ENCODE peak calls at places on chromosomes 11 and 22, in ten cellular contexts. I, A, N, H, B, V, Y, Z, M and C are unnamed samples.

GRCh38 chr11:84780689-84781293 is 846.4 kb downstream of the DLG2 start:
- DNase-seq in Z (no peak), B (no peak), M (peak), N (no peak), I (no peak), H (no peak), Y (peak), V (no peak), A (peak), C (no peak)

GRCh38 chr22:19224985-19225384 is 46.4 kb upstream of the SLC25A1 start:
- DNase-seq in N (no peak), Y (no peak), A (no peak), B (no peak), H (no peak), V (no peak), I (no peak), Z (no peak), M (no peak), C (no peak)

GRCh38 chr11:44634401-44635281 is 69.2 kb downstream of the CD82 start:
- DNase-seq in V (peak), B (peak), Z (no peak), Y (no peak), H (peak), M (no peak), I (peak), N (peak), A (peak), C (peak)

GRCh38 chr11:47577460-47578041 is 1.2 kb downstream of the KBTBD4 start:
- DNase-seq in H (no peak), Y (no peak), M (no peak), V (no peak), A (no peak), B (no peak), I (no peak), N (no peak), Z (no peak), C (no peak)

GRCh38 chr11:103610435-103610834 is 426.0 kb upstream of the DDI1 start:
- DNase-seq in A (no peak), M (no peak), Z (no peak), H (no peak), I (no peak), B (no peak), Y (no peak), V (no peak), N (no peak), C (no peak)

GRCh38 chr22:32850591-32851517 is 49.3 kb downstream of the TIMP3 start:
- DNase-seq in M (no peak), N (peak), I (peak), Z (no peak), V (peak), H (no peak), B (no peak), A (no peak), Y (no peak), C (peak)

GRCh38 chr11:95923441-95923729 is 522 bp downstream of the MTMR2 start:
- DNase-seq in Y (no peak), I (no peak), Z (no peak), N (no peak), M (no peak), A (no peak), H (no peak), B (no peak), V (no peak), C (no peak)

GRCh38 chr22:27135582-27135981 is 478.2 kb downstream of the MIAT start:
- DNase-seq in M (no peak), Z (no peak), A (peak), N (no peak), Y (no peak), I (no peak), V (no peak), B (no peak), H (no peak), C (no peak)

GRCh38 chr11:35009941-35010337 is 93.5 kb downstream of the PDHX start:
- DNase-seq in B (no peak), H (no peak), N (no peak), I (no peak), Z (no peak), Y (no peak), A (no peak), V (no peak), M (no peak), C (peak)

GRCh38 chr11:126791991-126792390 is 208.6 kb downstream of the KIRREL3 start:
- DNase-seq in N (no peak), A (no peak), H (no peak), Z (no peak), V (no peak), B (no peak), I (no peak), M (no peak), Y (no peak), C (no peak)

GRCh38 chr22:36147196-36147788 is 13.3 kb downstream of the APOL3 start:
- DNase-seq in Y (no peak), I (no peak), M (no peak), Z (no peak), V (no peak), B (no peak), A (no peak), N (no peak), H (peak), C (no peak)

GRCh38 chr22:50587407-50587806 is 4.8 kb upstream of the CHKB start:
- DNase-seq in Y (no peak), A (no peak), H (no peak), V (no peak), N (no peak), M (no peak), Z (no peak), B (no peak), I (no peak), C (no peak)

GRCh38 chr11:83087035-83087434 is 15.3 kb upstream of the RAB30 start:
- DNase-seq in I (no peak), Z (no peak), N (no peak), M (no peak), V (no peak), H (no peak), A (no peak), Y (peak), B (no peak), C (no peak)

GRCh38 chr22:37749831-37750595 is 53.2 kb downstream of the TRIOBP start:
- DNase-seq in Z (no peak), V (peak), A (peak), B (no peak), I (no peak), H (no peak), N (no peak), Y (no peak), M (no peak), C (no peak)

GRCh38 chr11:76631566-76632308 is 38.8 kb downstream of the LRRC32 start:
- DNase-seq in V (no peak), B (no peak), M (no peak), I (no peak), Y (no peak), N (no peak), H (no peak), Z (no peak), A (no peak), C (no peak)

GRCh38 chr11:32348502-32348901 is 86.8 kb downstream of the WT1 start:
- DNase-seq in Z (no peak), I (no peak), A (no peak), N (no peak), Y (no peak), V (no peak), B (no peak), M (no peak), H (no peak), C (no peak)

GRCh38 chr11:29200776-29201574 is 815.9 kb downstream of the KCNA4 start:
- DNase-seq in Z (no peak), N (no peak), M (no peak), A (no peak), V (no peak), I (no peak), H (no peak), B (no peak), Y (no peak), C (peak)

GRCh38 chr11:118263694-118264567 is at the start of gene MPZL2:
- DNase-seq in Y (no peak), V (peak), H (no peak), Z (no peak), N (no peak), I (no peak), A (no peak), M (peak), B (peak), C (peak)

GRCh38 chr11:10490032-10490397 is 35.0 kb downstream of the AMPD3 start:
- DNase-seq in M (no peak), Y (no peak), H (no peak), V (no peak), B (no peak), N (peak), I (no peak), Z (no peak), A (no peak), C (no peak)

GRCh38 chr11:11640996-11641395 is 19.2 kb upstream of the GALNT18 start:
- DNase-seq in Z (no peak), A (no peak), N (no peak), I (no peak), M (no peak), H (no peak), B (no peak), Y (no peak), V (no peak), C (no peak)

GRCh38 chr22:25402160-25402500 is 162.3 kb upstream of the GRK3 start:
- DNase-seq in Y (no peak), Z (no peak), N (no peak), V (no peak), M (no peak), B (no peak), I (no peak), H (no peak), A (no peak), C (no peak)

GRCh38 chr22:32378703-32379272 is 21.1 kb downstream of the RFPL3 start:
- DNase-seq in V (no peak), H (peak), M (peak), N (no peak), B (no peak), A (peak), Z (no peak), I (peak), Y (peak), C (no peak)

GRCh38 chr11:43835104-43835503 is 45.5 kb upstream of the ALKBH3 start:
- DNase-seq in Y (no peak), B (no peak), N (no peak), H (peak), I (no peak), A (peak), Z (no peak), V (no peak), M (no peak), C (no peak)

GRCh38 chr11:128195057-128195751 is 392.2 kb downstream of the ETS1 start:
- DNase-seq in N (no peak), A (no peak), I (no peak), Z (peak), M (no peak), H (no peak), B (no peak), Y (peak), V (no peak), C (no peak)

GRCh38 chr11:45252134-45252856 is 33.8 kb downstream of the SYT13 start:
- DNase-seq in Z (no peak), V (peak), B (no peak), M (peak), A (peak), H (peak), Y (no peak), N (no peak), I (no peak), C (peak)

GRCh38 chr11:48109046-48109666 is 107.5 kb upstream of the OR4B1 start:
- DNase-seq in H (no peak), V (no peak), I (no peak), N (no peak), B (no peak), Z (peak), Y (peak), M (no peak), A (no peak), C (no peak)

GRCh38 chr11:109085708-109086373 is 336.1 kb upstream of the C11orf87 start:
- DNase-seq in H (no peak), I (no peak), Z (no peak), M (no peak), N (no peak), V (no peak), B (no peak), Y (no peak), A (no peak), C (no peak)

GRCh38 chr22:27857441-27857840 is 55.9 kb upstream of the MN1 start:
- DNase-seq in H (no peak), B (no peak), Y (no peak), M (no peak), N (no peak), I (no peak), V (no peak), A (no peak), Z (no peak), C (no peak)

GRCh38 chr22:26642465-26643367 is 14.7 kb upstream of the MIAT start:
- DNase-seq in I (no peak), N (no peak), H (no peak), B (no peak), Z (peak), Y (no peak), A (no peak), M (no peak), V (no peak), C (no peak)

GRCh38 chr22:20653795-20654342 is 120.0 kb upstream of the SERPIND1 start:
- DNase-seq in Y (no peak), V (no peak), I (no peak), M (no peak), A (no peak), Z (no peak), N (no peak), B (no peak), H (no peak), C (no peak)

GRCh38 chr11:68924073-68924925 is 20.6 kb downstream of the IGHMBP2 start:
- DNase-seq in Y (no peak), N (peak), M (no peak), V (no peak), Z (no peak), A (no peak), H (no peak), I (no peak), B (no peak), C (no peak)

GRCh38 chr22:43955883-43956286 is 643 bp downstream of the SAMM50 start:
- DNase-seq in H (no peak), M (no peak), I (no peak), Z (no peak), Y (peak), V (no peak), B (no peak), N (no peak), A (no peak), C (no peak)

GRCh38 chr11:81197396-81197795 is 1536.3 kb downstream of the FAM181B start:
- DNase-seq in V (no peak), M (no peak), N (no peak), I (no peak), A (no peak), Z (no peak), Y (no peak), H (no peak), B (no peak), C (no peak)

GRCh38 chr11:128057786-128058395 is 529.5 kb downstream of the ETS1 start:
- DNase-seq in Y (no peak), A (no peak), V (no peak), M (no peak), H (no peak), B (no peak), Z (no peak), N (no peak), I (no peak), C (no peak)